ENCODE peak calls at places on chromosome 3, in four cellular contexts. S is GM13976, X is right cardiac atrium, R is EH. Z is an unnamed sample.

GRCh38 chr3:98817546-98817945 is 54.4 kb downstream of the ST3GAL6 start:
- DNase-seq in S (peak; percentile 46), X (no peak), R (peak; percentile 68), Z (peak; percentile 19)

GRCh38 chr3:133927543-133928066 is 31.9 kb upstream of the RAB6B start:
- DNase-seq in S (peak; percentile 91), X (peak; percentile 77), R (peak; percentile 51), Z (no peak)

GRCh38 chr3:101151286-101151901 is 158.2 kb upstream of the ABI3BP start:
- DNase-seq in S (no peak), X (no peak), R (no peak), Z (no peak)

GRCh38 chr3:168094877-168095610 is 680 bp downstream of the GOLIM4 start:
- DNase-seq in S (peak; percentile 72), X (peak; percentile 71), R (peak; percentile 81), Z (peak; percentile 53)

GRCh38 chr3:66362541-66362941 is 138.3 kb downstream of the LRIG1 start:
- DNase-seq in S (no peak), X (no peak), R (peak; percentile 95), Z (no peak)

GRCh38 chr3:18648868-18649450 is 223.8 kb upstream of the SATB1 start:
- DNase-seq in S (no peak), X (no peak), R (no peak), Z (no peak)

GRCh38 chr3:128634075-128634611 is 16.5 kb downstream of the RPN1 start:
- DNase-seq in S (no peak), X (no peak), R (no peak), Z (no peak)

GRCh38 chr3:16884748-16885587 is at the start of gene PLCL2:
- DNase-seq in S (peak; percentile 80), X (peak; percentile 52), R (peak; percentile 50), Z (no peak)

GRCh38 chr3:197513953-197514785 is 41.6 kb downstream of the BDH1 start:
- DNase-seq in S (no peak), X (no peak), R (no peak), Z (no peak)

GRCh38 chr3:89955141-89955540 is 847.7 kb downstream of the EPHA3 start:
- DNase-seq in S (no peak), X (no peak), R (no peak), Z (no peak)

GRCh38 chr3:139421459-139421858 is 32.0 kb upstream of the COPB2 start:
- DNase-seq in S (no peak), X (no peak), R (no peak), Z (no peak)

GRCh38 chr3:37592328-37592727 is 269.4 kb upstream of the CTDSPL start:
- DNase-seq in S (no peak), X (no peak), R (no peak), Z (no peak)

GRCh38 chr3:107928084-107928445 is 162.8 kb downstream of the CD47 start:
- DNase-seq in S (peak; percentile 32), X (no peak), R (peak; percentile 40), Z (no peak)

GRCh38 chr3:129398803-129399144 is 29.7 kb downstream of the EFCAB12 start:
- DNase-seq in S (no peak), X (no peak), R (peak; percentile 50), Z (no peak)